ENCODE peak calls at places on chromosomes 6 and 20, in five cellular contexts. Y is H9, T is psoas muscle, D is brain microvascular endothelial cell, W is GM13977. N is an unnamed sample.

GRCh38 chr6:33935439-33936080 is 131.8 kb upstream of the MLN start:
- DNase-seq in Y (peak), T (no peak), D (no peak), W (no peak), N (no peak)

GRCh38 chr6:103617642-103618041 is 1242.1 kb downstream of the HACE1 start:
- DNase-seq in Y (no peak), T (no peak), D (no peak), W (no peak), N (no peak)

GRCh38 chr6:148152244-148152643 is 190.4 kb upstream of the SASH1 start:
- DNase-seq in Y (no peak), T (no peak), D (no peak), W (no peak), N (no peak)

GRCh38 chr6:74585779-74586178 is 620.1 kb downstream of the COL12A1 start:
- DNase-seq in Y (no peak), T (no peak), D (no peak), W (no peak), N (no peak)

GRCh38 chr6:151765444-151765886 is 42.0 kb upstream of the ESR1 start:
- DNase-seq in Y (no peak), T (no peak), D (peak), W (peak), N (peak)

GRCh38 chr6:89830385-89830809 is 717 bp downstream of the CASP8AP2 start:
- DNase-seq in Y (no peak), T (no peak), D (no peak), W (no peak), N (no peak)

GRCh38 chr6:119200774-119201173 is 122.3 kb upstream of the FAM184A start:
- DNase-seq in Y (no peak), T (no peak), D (no peak), W (no peak), N (no peak)

GRCh38 chr20:61514805-61515505 is 262.9 kb downstream of the CDH4 start:
- DNase-seq in Y (no peak), T (no peak), D (no peak), W (no peak), N (no peak)

GRCh38 chr20:63612276-63612931 is 14.5 kb downstream of the GMEB2 start:
- DNase-seq in Y (no peak), T (no peak), D (no peak), W (no peak), N (no peak)

GRCh38 chr6:17423018-17423417 is 29.6 kb downstream of the CAP2 start:
- DNase-seq in Y (no peak), T (no peak), D (no peak), W (no peak), N (no peak)

GRCh38 chr6:93317587-93317986 is 101.8 kb downstream of the EPHA7 start:
- DNase-seq in Y (no peak), T (no peak), D (no peak), W (no peak), N (no peak)

GRCh38 chr20:49717693-49718092 is 4.0 kb upstream of the B4GALT5 start:
- DNase-seq in Y (no peak), T (peak), D (no peak), W (no peak), N (no peak)

GRCh38 chr6:38510205-38510604 is 129.5 kb downstream of the BTBD9 start:
- DNase-seq in Y (no peak), T (no peak), D (peak), W (no peak), N (no peak)

GRCh38 chr6:102742033-102742432 is 1348.5 kb downstream of the GRIK2 start:
- DNase-seq in Y (no peak), T (no peak), D (no peak), W (no peak), N (no peak)

GRCh38 chr6:42452171-42453026 is 673 bp upstream of the TRERF1 start:
- DNase-seq in Y (peak), T (peak), D (peak), W (peak), N (peak)

GRCh38 chr6:11921017-11921438 is 91.1 kb upstream of the HIVEP1 start:
- DNase-seq in Y (peak), T (peak), D (peak), W (no peak), N (no peak)

GRCh38 chr6:46583081-46583480 is 69.5 kb downstream of the CYP39A1 start:
- DNase-seq in Y (no peak), T (no peak), D (no peak), W (no peak), N (no peak)

GRCh38 chr6:85354761-85355618 is 94.9 kb upstream of the NT5E start:
- DNase-seq in Y (peak), T (peak), D (peak), W (peak), N (peak)

GRCh38 chr20:35093245-35093884 is 758 bp upstream of the TRPC4AP start:
- DNase-seq in Y (no peak), T (no peak), D (peak), W (no peak), N (no peak)

GRCh38 chr6:158799051-158799792 is 19.9 kb downstream of the EZR start:
- DNase-seq in Y (no peak), T (no peak), D (peak), W (no peak), N (no peak)

GRCh38 chr6:46491789-46492547 is 719 bp upstream of the RCAN2 start:
- DNase-seq in Y (peak), T (peak), D (no peak), W (peak), N (peak)

GRCh38 chr20:44924526-44924925 is 14.7 kb downstream of the PABPC1L start:
- DNase-seq in Y (no peak), T (no peak), D (no peak), W (no peak), N (no peak)

GRCh38 chr6:137637161-137637560 is 143.0 kb upstream of the OLIG3 start:
- DNase-seq in Y (no peak), T (no peak), D (peak), W (no peak), N (no peak)

GRCh38 chr6:154341876-154342275 is 14.7 kb downstream of the IPCEF1 start:
- DNase-seq in Y (no peak), T (no peak), D (no peak), W (no peak), N (no peak)

GRCh38 chr6:127459231-127459641 is at the start of gene KIAA0408:
- DNase-seq in Y (peak), T (peak), D (peak), W (no peak), N (no peak)

GRCh38 chr6:33987531-33988021 is 158.3 kb downstream of the GRM4 start:
- DNase-seq in Y (peak), T (no peak), D (no peak), W (no peak), N (no peak)

GRCh38 chr6:135182993-135183531 is 2.0 kb downstream of the MYB start:
- DNase-seq in Y (peak), T (no peak), D (no peak), W (peak), N (peak)

GRCh38 chr6:158068893-158069799 is 87.5 kb downstream of the SYNJ2 start:
- DNase-seq in Y (no peak), T (no peak), D (peak), W (no peak), N (no peak)

GRCh38 chr6:168370310-168370991 is 50.9 kb upstream of the DACT2 start:
- DNase-seq in Y (peak), T (peak), D (no peak), W (no peak), N (peak)

GRCh38 chr20:36645998-36646397 is at the start of gene SLA2:
- DNase-seq in Y (no peak), T (no peak), D (no peak), W (peak), N (peak)

GRCh38 chr6:133704371-133704770 is 184.5 kb upstream of the TCF21 start:
- DNase-seq in Y (no peak), T (no peak), D (no peak), W (no peak), N (no peak)

GRCh38 chr6:158038291-158039177 is 56.9 kb downstream of the SYNJ2 start:
- DNase-seq in Y (no peak), T (no peak), D (no peak), W (no peak), N (no peak)

GRCh38 chr20:31607640-31608255 is 2.7 kb downstream of the ID1 start:
- DNase-seq in Y (no peak), T (no peak), D (no peak), W (peak), N (no peak)

GRCh38 chr20:31605902-31606677 is 1.0 kb downstream of the ID1 start:
- DNase-seq in Y (peak), T (peak), D (no peak), W (peak), N (no peak)

GRCh38 chr20:31606928-31607639 is 2.0 kb downstream of the ID1 start:
- DNase-seq in Y (peak), T (no peak), D (no peak), W (peak), N (no peak)

GRCh38 chr20:31606678-31606927 is 1.5 kb downstream of the ID1 start:
- DNase-seq in Y (peak), T (no peak), D (no peak), W (no peak), N (no peak)

DNA sequence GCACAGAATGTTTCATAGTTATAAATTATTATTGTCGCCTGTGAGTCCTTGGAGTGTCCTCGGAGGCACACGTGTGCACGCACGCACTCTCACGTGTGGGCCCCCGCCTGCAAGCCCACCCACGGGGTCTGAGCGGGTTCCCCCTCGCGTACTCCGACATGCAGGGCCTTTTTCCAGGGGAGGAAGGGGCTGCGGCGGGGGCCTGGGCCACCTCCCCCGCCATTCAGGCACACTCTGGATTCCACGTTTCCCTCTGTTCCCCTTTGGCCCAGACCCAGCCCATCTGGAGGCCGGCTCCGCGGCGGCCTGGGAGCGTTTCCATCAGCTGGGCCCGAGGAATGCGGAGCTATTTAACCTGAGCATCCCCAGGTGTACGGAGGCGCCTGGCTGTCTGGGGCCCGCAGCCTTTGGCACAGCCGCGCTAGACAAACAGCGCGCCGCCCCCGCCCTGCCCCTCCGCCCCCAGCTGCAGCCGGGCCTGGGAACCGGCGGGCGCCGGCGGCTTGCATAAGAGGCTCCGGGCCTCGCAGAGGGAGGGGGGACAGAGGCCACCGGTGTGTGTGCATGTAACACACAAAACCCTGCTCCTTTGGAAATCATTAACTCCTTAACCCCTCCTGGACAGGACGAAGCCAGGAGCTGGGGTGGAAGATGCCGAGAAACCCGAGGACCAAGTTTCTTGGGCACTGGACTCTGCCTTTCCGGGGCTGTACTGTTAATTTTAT is 3.3 kb downstream of the ID1 start:
- DNase-seq in Y (peak), T (peak), D (no peak), W (peak), N (no peak)
- TF ChIP-seq CTCF in Y (no peak), T (no peak), D (no peak), W (no peak), N (no peak)

DNA sequence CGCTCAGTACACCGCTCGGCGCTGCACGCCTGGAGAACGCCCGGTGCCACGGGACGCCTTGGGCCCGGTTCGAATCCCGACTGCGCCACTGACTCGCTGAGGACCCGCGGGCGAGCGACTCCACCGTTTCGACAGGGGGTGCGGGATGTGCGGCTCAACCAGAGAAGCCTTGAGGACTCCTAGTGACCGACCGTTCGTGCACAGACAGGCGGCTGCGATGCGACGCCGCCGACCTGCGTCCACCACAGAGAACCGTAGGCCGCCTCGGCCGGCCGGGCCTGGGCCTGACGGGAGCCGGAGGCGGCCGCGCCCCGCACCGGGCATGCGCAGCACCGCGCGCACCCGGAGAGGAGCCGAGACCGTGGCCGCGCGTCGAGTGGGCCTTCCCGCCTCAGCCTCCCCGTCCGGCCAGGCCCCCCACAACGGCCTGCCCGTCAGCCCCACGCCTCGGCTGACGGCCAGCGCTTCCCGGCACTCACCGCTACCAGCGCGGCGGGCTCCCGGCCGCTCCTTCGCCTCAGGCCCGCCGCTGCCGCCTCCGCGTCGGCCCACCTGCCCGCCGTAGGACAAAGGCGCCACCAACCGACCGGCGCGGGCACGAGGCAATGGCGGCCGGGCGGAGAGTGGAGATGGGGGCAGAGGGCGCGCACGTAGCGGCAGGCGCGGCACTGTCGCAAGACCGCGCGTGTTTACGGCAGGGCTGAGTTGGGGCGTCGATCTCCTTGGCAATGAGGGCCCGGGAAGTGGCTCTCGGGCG is at the start of gene NCOA5:
- DNase-seq in Y (peak), T (peak), D (peak), W (peak), N (peak)
- TF ChIP-seq CTCF in Y (peak), T (peak), D (peak), W (peak), N (peak)

GRCh38 chr6:129432738-129433137 is 277.2 kb downstream of the ARHGAP18 start:
- DNase-seq in Y (no peak), T (no peak), D (no peak), W (no peak), N (no peak)
- TF ChIP-seq CTCF in Y (peak), T (no peak), D (peak), W (peak), N (no peak)

GRCh38 chr20:32959351-32960221 is 44.6 kb downstream of the SUN5 start:
- DNase-seq in Y (no peak), T (no peak), D (no peak), W (peak), N (peak)
- TF ChIP-seq CTCF in Y (peak), T (no peak), D (no peak), W (no peak), N (no peak)

DNA sequence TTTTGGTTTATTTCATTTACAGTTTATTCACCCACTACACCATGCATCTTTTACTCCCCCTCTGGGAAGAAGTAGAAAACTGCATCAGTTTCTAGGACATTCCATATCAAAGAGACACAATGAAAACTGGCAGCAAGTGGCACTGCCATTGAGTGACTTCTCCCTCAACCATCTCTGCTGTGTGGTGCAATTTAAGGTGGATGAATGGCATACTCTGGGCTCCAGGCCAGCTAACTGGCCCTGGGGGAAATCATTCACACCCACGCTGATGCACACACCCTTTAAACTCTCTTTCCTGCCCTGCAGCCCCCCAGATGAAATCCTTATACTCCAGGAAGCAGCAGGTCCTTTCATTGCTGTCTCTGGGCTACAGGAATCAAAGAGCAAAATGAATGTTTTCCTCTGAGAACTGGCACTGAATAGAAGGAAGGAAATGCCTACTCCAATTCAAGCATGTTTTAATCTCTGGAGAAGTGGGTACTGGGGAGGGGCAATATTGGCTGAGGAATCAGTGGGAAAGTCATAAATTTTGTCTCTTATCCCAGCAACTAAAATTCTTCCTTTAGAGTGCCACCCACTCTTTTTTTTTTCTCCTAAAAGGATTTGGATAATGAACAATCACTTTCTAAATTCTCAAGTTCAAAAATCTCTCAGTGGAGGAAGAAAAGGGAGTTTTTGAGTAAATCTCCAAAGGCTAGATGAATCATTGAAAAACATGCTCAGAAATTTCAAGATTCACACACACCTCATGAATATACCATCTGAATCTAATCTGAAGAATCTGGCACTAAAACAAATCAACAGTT is 16.9 kb upstream of the RFPL4B start:
- DNase-seq in Y (no peak), T (no peak), D (no peak), W (no peak), N (no peak)
- TF ChIP-seq CTCF in Y (no peak), T (no peak), D (peak), W (no peak), N (no peak)

GRCh38 chr6:26311385-26312095 is 53.5 kb upstream of the BTN3A2 start:
- DNase-seq in Y (peak), T (no peak), D (peak), W (no peak), N (no peak)
- TF ChIP-seq CTCF in Y (no peak), T (no peak), D (no peak), W (no peak), N (no peak)

GRCh38 chr6:43911625-43912577 is 141.9 kb downstream of the VEGFA start:
- DNase-seq in Y (no peak), T (peak), D (no peak), W (no peak), N (no peak)
- TF ChIP-seq CTCF in Y (no peak), T (no peak), D (no peak), W (no peak), N (no peak)

GRCh38 chr6:28429781-28430180 is 13.5 kb downstream of the ZSCAN23 start:
- DNase-seq in Y (peak), T (no peak), D (no peak), W (no peak), N (no peak)

GRCh38 chr6:28436404-28436803 is 6.9 kb downstream of the ZSCAN23 start:
- DNase-seq in Y (no peak), T (no peak), D (no peak), W (no peak), N (no peak)

GRCh38 chr6:28433119-28433518 is 10.2 kb downstream of the ZSCAN23 start:
- DNase-seq in Y (no peak), T (no peak), D (no peak), W (no peak), N (no peak)
- TF ChIP-seq CTCF in Y (no peak), T (no peak), D (no peak), W (no peak), N (no peak)

DNA sequence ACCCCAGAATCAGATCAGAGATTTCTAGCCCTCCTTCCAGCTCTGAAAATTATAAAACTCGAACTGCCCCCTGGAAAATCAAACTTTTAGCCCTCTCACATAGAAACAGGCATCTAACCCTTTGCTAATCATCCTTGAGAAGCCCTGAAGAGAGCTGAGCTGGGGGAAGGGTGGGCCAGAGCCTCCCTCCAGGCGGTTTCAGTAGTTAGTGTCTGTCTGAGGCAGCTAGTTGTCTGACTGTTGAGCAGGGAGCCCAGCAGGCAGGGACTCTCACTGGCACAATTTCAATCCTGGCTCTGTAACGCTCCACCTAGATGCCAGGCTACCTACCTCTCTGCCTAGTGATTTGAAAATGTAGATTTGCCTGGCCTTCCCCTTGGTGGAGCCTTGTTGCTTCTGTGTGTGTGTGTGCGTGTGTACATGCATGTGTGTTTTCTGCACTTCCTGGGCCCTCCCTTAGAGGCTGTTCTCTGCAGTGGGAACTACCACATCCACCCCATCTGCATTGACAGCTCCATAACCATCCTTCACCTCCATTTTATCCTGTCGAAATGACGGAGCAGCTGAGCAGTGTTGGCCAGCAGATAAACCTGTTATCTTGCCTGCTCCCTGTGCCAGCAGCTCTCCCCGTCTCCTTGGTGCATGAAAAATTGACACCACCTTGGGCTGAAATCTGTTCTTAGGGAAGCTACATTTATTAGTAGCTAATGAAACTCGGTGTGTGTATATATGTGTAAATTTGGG is 69.6 kb upstream of the VSTM2L start:
- DNase-seq in Y (no peak), T (no peak), D (no peak), W (no peak), N (no peak)
- TF ChIP-seq CTCF in Y (no peak), T (no peak), D (no peak), W (no peak), N (no peak)